ENCODE peak calls at places on chromosomes 3 and 15, in six cellular contexts. Z is B cell; L is Right ventricle myocardium superior; M is lung microvascular endothelial cell; R is activated CD4-positive, alpha-beta T cell treated with anti-CD3 and anti-CD28 coated beads, Interleukin-2, amount 10 ng/mL, durations not matched to agents 7 days and 5 days; J is astrocyte of the cerebellum. H is an unnamed sample.

GRCh38 chr15:88375234-88375926 is 91.8 kb downstream of the MRPL46 start:
- DNase-seq in Z (no peak), L (no peak), M (no peak), R (no peak), J (peak), H (no peak)

GRCh38 chr3:125115640-125116039 is 59.8 kb upstream of the HEG1 start:
- DNase-seq in Z (no peak), L (no peak), M (no peak), R (no peak), J (no peak), H (peak)

GRCh38 chr3:177358085-177358967 is 161.0 kb upstream of the TBL1XR1 start:
- DNase-seq in Z (peak), L (peak), M (peak), R (peak), J (no peak), H (peak)

GRCh38 chr3:45762647-45763330 is 33.5 kb downstream of the SLC6A20 start:
- DNase-seq in Z (no peak), L (no peak), M (no peak), R (no peak), J (no peak), H (no peak)

GRCh38 chr15:66045542-66045941 is 176.3 kb downstream of the RAB11A start:
- DNase-seq in Z (no peak), L (no peak), M (no peak), R (no peak), J (no peak), H (no peak)

GRCh38 chr3:9951962-9952805 is at the start of gene PRRT3:
- DNase-seq in Z (peak), L (no peak), M (peak), R (peak), J (no peak), H (no peak)

GRCh38 chr15:99071091-99071680 is 33.7 kb upstream of the SYNM start:
- DNase-seq in Z (no peak), L (no peak), M (no peak), R (no peak), J (no peak), H (no peak)

GRCh38 chr3:127867986-127868385 is 45.7 kb upstream of the MGLL start:
- DNase-seq in Z (no peak), L (no peak), M (no peak), R (no peak), J (no peak), H (no peak)

GRCh38 chr15:80679167-80679804 is 15.8 kb upstream of the ABHD17C start:
- DNase-seq in Z (no peak), L (no peak), M (no peak), R (no peak), J (no peak), H (no peak)

GRCh38 chr3:170355738-170356595 is 1.5 kb upstream of the SKIL start:
- DNase-seq in Z (peak), L (peak), M (peak), R (peak), J (no peak), H (peak)

GRCh38 chr3:171374661-171375285 is 85.4 kb downstream of the TNIK start:
- DNase-seq in Z (no peak), L (no peak), M (peak), R (no peak), J (no peak), H (no peak)

GRCh38 chr3:12961007-12961725 is 112.1 kb downstream of the IQSEC1 start:
- DNase-seq in Z (no peak), L (no peak), M (no peak), R (no peak), J (no peak), H (no peak)

GRCh38 chr15:48005921-48006541 is 114.8 kb upstream of the SLC24A5 start:
- DNase-seq in Z (no peak), L (no peak), M (no peak), R (no peak), J (no peak), H (no peak)

GRCh38 chr3:48271763-48272498 is 31.0 kb downstream of the ZNF589 start:
- DNase-seq in Z (no peak), L (no peak), M (no peak), R (no peak), J (no peak), H (no peak)

GRCh38 chr15:76963596-76963995 is 31.3 kb upstream of the PSTPIP1 start:
- DNase-seq in Z (no peak), L (no peak), M (no peak), R (no peak), J (no peak), H (no peak)

GRCh38 chr3:111473550-111473949 is 68.4 kb upstream of the CD96 start:
- DNase-seq in Z (no peak), L (no peak), M (no peak), R (no peak), J (no peak), H (no peak)

GRCh38 chr15:67119238-67119846 is 53.9 kb downstream of the SMAD3 start:
- DNase-seq in Z (no peak), L (no peak), M (no peak), R (no peak), J (no peak), H (no peak)

GRCh38 chr3:129615751-129616281 is 9.3 kb upstream of the PLXND1 start:
- DNase-seq in Z (no peak), L (peak), M (no peak), R (no peak), J (no peak), H (peak)

GRCh38 chr3:172924546-172924945 is 174.0 kb downstream of the ECT2 start:
- DNase-seq in Z (no peak), L (no peak), M (no peak), R (no peak), J (peak), H (no peak)

GRCh38 chr3:17157713-17158112 is 273.0 kb downstream of the PLCL2 start:
- DNase-seq in Z (no peak), L (no peak), M (no peak), R (no peak), J (no peak), H (no peak)

GRCh38 chr3:54069961-54070360 is 52.4 kb upstream of the CACNA2D3 start:
- DNase-seq in Z (no peak), L (no peak), M (no peak), R (no peak), J (no peak), H (no peak)

H was measured in left ventricle myocardium inferior.